ENCODE peak calls at places on chromosomes 2 and 18, in six cellular contexts. K is mesothelial cell of epicardium, Q is mucosa of descending colon, Z is fibroblast of gingiva, S is DMS153, M is posterior cingulate gyrus. L is an unnamed sample.
A peak's percentile ranks its signal among the peaks of the same experiment; 100 is the strongest.

GRCh38 chr18:31606265-31606664 is 14.6 kb downstream of the TTR start:
- DNase-seq in K (no peak), M (no peak), Z (no peak), Q (no peak), S (no peak), L (no peak)

GRCh38 chr2:152186257-152186656 is 10.7 kb upstream of the STAM2 start:
- DNase-seq in Q (no peak), Z (no peak), M (no peak), K (no peak), S (no peak), L (no peak)

GRCh38 chr2:29115797-29116781 is 874 bp downstream of the CLIP4 start:
- DNase-seq in Q (peak; percentile 68), S (no peak), M (peak; percentile 59), K (peak; percentile 23), Z (peak; percentile 88), L (no peak)

GRCh38 chr2:199468561-199469513 is 11.1 kb upstream of the SATB2 start:
- DNase-seq in Z (no peak), M (no peak), Q (peak; percentile 86), S (no peak), K (no peak), L (no peak)

GRCh38 chr18:24831091-24831490 is 370.7 kb downstream of the HRH4 start:
- DNase-seq in K (no peak), Z (no peak), S (no peak), M (no peak), Q (no peak), L (no peak)

GRCh38 chr2:26355038-26355995 is 8.7 kb upstream of the ADGRF3 start:
- DNase-seq in K (no peak), Z (peak; percentile 97), M (no peak), Q (no peak), S (no peak), L (no peak)

GRCh38 chr18:62450546-62451395 is 72.1 kb upstream of the ZCCHC2 start:
- DNase-seq in K (no peak), M (no peak), Z (peak; percentile 84), Q (no peak), S (peak; percentile 62), L (peak; percentile 19)

GRCh38 chr2:177784449-177784845 is 288.1 kb downstream of the PDE11A start:
- DNase-seq in S (no peak), Z (peak; percentile 83), Q (no peak), M (no peak), K (no peak), L (no peak)

GRCh38 chr2:236657801-236658200 is 88.2 kb downstream of the ACKR3 start:
- DNase-seq in Z (no peak), S (no peak), Q (no peak), M (no peak), K (no peak), L (no peak)

GRCh38 chr2:118310016-118310877 is 222.0 kb downstream of the INSIG2 start:
- DNase-seq in Z (peak; percentile 53), S (no peak), K (no peak), Q (peak; percentile 24), M (peak; percentile 41), L (no peak)

GRCh38 chr2:174235680-174236079 is 12.7 kb downstream of the OLA1 start:
- DNase-seq in Q (no peak), M (no peak), Z (peak; percentile 9), S (no peak), K (no peak), L (no peak)

L was measured in LNCaP clone FGC.